ENCODE peak calls at places on chromosomes 13 and 19, in six cellular contexts. V is lower leg skin, U is IMR-90, H is tibial artery, Y is cardiac muscle cell, R is BE2C. K is an unnamed sample.

GRCh38 chr13:75368167-75368566 is 113.8 kb downstream of the TBC1D4 start:
- DNase-seq in V (no peak), U (peak; percentile 92), H (peak; percentile 42), Y (peak; percentile 93), R (no peak), K (no peak)

GRCh38 chr19:44634785-44635184 is 8.9 kb upstream of the PVR start:
- DNase-seq in V (no peak), U (no peak), H (no peak), Y (no peak), R (no peak), K (no peak)

GRCh38 chr19:29805026-29805925 is 6.5 kb upstream of the CCNE1 start:
- DNase-seq in V (no peak), U (peak; percentile 10), H (no peak), Y (no peak), R (no peak), K (no peak)

GRCh38 chr19:29587518-29587986 is 18.5 kb upstream of the POP4 start:
- DNase-seq in V (no peak), U (peak; percentile 38), H (no peak), Y (no peak), R (no peak), K (no peak)

GRCh38 chr13:34608326-34608725 is 333.7 kb upstream of the NBEA start:
- DNase-seq in V (no peak), U (no peak), H (no peak), Y (no peak), R (no peak), K (no peak)

GRCh38 chr19:5166262-5166661 is 174.3 kb downstream of the PTPRS start:
- DNase-seq in V (no peak), U (peak; percentile 75), H (no peak), Y (peak; percentile 37), R (no peak), K (no peak)

GRCh38 chr13:66826398-66826797 is 403.7 kb downstream of the PCDH9 start:
- DNase-seq in V (no peak), U (no peak), H (no peak), Y (no peak), R (no peak), K (no peak)

GRCh38 chr19:28329429-28329828 is 883.5 kb downstream of the UQCRFS1 start:
- DNase-seq in V (no peak), U (no peak), H (no peak), Y (no peak), R (no peak), K (no peak)

GRCh38 chr19:17055636-17056035 is 19.6 kb downstream of the HAUS8 start:
- DNase-seq in V (no peak), U (no peak), H (no peak), Y (no peak), R (no peak), K (no peak)

GRCh38 chr19:31597616-31598015 is 248.4 kb upstream of the TSHZ3 start:
- DNase-seq in V (peak; percentile 52), U (no peak), H (no peak), Y (no peak), R (no peak), K (no peak)

GRCh38 chr19:40279120-40279551 is 6.0 kb downstream of the AKT2 start:
- DNase-seq in V (no peak), U (peak; percentile 38), H (peak; percentile 54), Y (peak; percentile 79), R (no peak), K (peak; percentile 58)

GRCh38 chr19:17677002-17677401 is 11.2 kb downstream of the UNC13A start:
- DNase-seq in V (no peak), U (no peak), H (no peak), Y (no peak), R (no peak), K (no peak)

GRCh38 chr19:38900220-38900629 is 456 bp downstream of the NFKBIB start:
- DNase-seq in V (no peak), U (no peak), H (no peak), Y (no peak), R (no peak), K (no peak)

GRCh38 chr13:44096906-44097305 is 217.2 kb downstream of the LACC1 start:
- DNase-seq in V (no peak), U (no peak), H (no peak), Y (no peak), R (no peak), K (no peak)

GRCh38 chr19:10961073-10961762 is 388 bp downstream of the SMARCA4 start:
- DNase-seq in V (no peak), U (no peak), H (no peak), Y (peak; percentile 40), R (peak; percentile 39), K (no peak)

GRCh38 chr13:80476953-80477352 is 136.0 kb upstream of the SPRY2 start:
- DNase-seq in V (no peak), U (no peak), H (no peak), Y (no peak), R (no peak), K (no peak)

GRCh38 chr19:29630661-29631060 is 24.6 kb downstream of the POP4 start:
- DNase-seq in V (peak; percentile 31), U (no peak), H (no peak), Y (no peak), R (no peak), K (no peak)

GRCh38 chr13:36919206-36919832 is 719 bp downstream of the SMAD9 start:
- DNase-seq in V (peak; percentile 86), U (peak; percentile 17), H (peak; percentile 66), Y (peak; percentile 25), R (peak; percentile 80), K (peak; percentile 21)

GRCh38 chr19:57280913-57281425 is 684 bp downstream of the ZNF460 start:
- DNase-seq in V (no peak), U (no peak), H (no peak), Y (no peak), R (no peak), K (no peak)

GRCh38 chr13:44759222-44759721 is 183.1 kb upstream of the TSC22D1 start:
- DNase-seq in V (no peak), U (no peak), H (no peak), Y (no peak), R (no peak), K (peak; percentile 23)

GRCh38 chr13:108276060-108276459 is 6.5 kb downstream of the TNFSF13B start:
- DNase-seq in V (no peak), U (no peak), H (peak; percentile 46), Y (peak; percentile 45), R (no peak), K (peak; percentile 21)

GRCh38 chr13:112690242-112690943 is 555 bp downstream of the ATP11A start:
- DNase-seq in V (peak; percentile 90), U (peak; percentile 44), H (no peak), Y (peak; percentile 23), R (no peak), K (no peak)

GRCh38 chr19:17441241-17442135 is 7.0 kb downstream of the TMEM221 start:
- DNase-seq in V (no peak), U (no peak), H (no peak), Y (peak; percentile 41), R (peak; percentile 32), K (no peak)

GRCh38 chr13:98826156-98826555 is 73.7 kb upstream of the SLC15A1 start:
- DNase-seq in V (no peak), U (peak; percentile 15), H (no peak), Y (peak; percentile 51), R (no peak), K (no peak)

GRCh38 chr13:57634829-57635165 is 3.3 kb downstream of the PCDH17 start:
- DNase-seq in V (peak; percentile 83), U (no peak), H (peak; percentile 35), Y (no peak), R (peak; percentile 31), K (no peak)

GRCh38 chr13:33410619-33411018 is 125.1 kb upstream of the STARD13 start:
- DNase-seq in V (no peak), U (no peak), H (no peak), Y (no peak), R (no peak), K (no peak)

GRCh38 chr13:98483636-98484288 is 93.1 kb downstream of the STK24 start:
- DNase-seq in V (no peak), U (peak; percentile 50), H (no peak), Y (no peak), R (no peak), K (peak; percentile 43)

GRCh38 chr19:10295305-10295846 is 5.6 kb downstream of the ICAM5 start:
- DNase-seq in V (no peak), U (no peak), H (no peak), Y (peak; percentile 56), R (no peak), K (no peak)

GRCh38 chr19:14840206-14840605 is 5.2 kb upstream of the OR7A5 start:
- DNase-seq in V (no peak), U (no peak), H (no peak), Y (no peak), R (no peak), K (no peak)

GRCh38 chr19:35306473-35307246 is 14.7 kb downstream of the MAG start:
- DNase-seq in V (no peak), U (no peak), H (no peak), Y (no peak), R (no peak), K (no peak)

GRCh38 chr13:102700088-102701031 is 5.5 kb upstream of the METTL21C start:
- DNase-seq in V (peak; percentile 89), U (no peak), H (peak; percentile 31), Y (peak; percentile 27), R (no peak), K (peak; percentile 62)

GRCh38 chr13:106906431-106906996 is 338.6 kb upstream of the ARGLU1 start:
- DNase-seq in V (no peak), U (no peak), H (no peak), Y (no peak), R (no peak), K (no peak)

GRCh38 chr13:41196620-41197019 is 2.3 kb upstream of the KBTBD7 start:
- DNase-seq in V (no peak), U (no peak), H (no peak), Y (peak; percentile 12), R (no peak), K (no peak)

GRCh38 chr19:8444677-8445487 is at the start of gene HNRNPM:
- DNase-seq in V (peak; percentile 100), U (peak; percentile 95), H (peak; percentile 99), Y (peak; percentile 98), R (peak; percentile 100), K (peak; percentile 98)
- H3K4me3 ChIP-seq in V (peak within 1 kb of the TSS; percentile 96), U (peak within 1 kb of the TSS; percentile 83), H (peak within 1 kb of the TSS; percentile 74), Y (peak within 1 kb of the TSS; percentile 99), R (peak within 1 kb of the TSS; percentile 95), K (peak within 1 kb of the TSS; percentile 92)

GRCh38 chr13:114128624-114129522 is 3.5 kb downstream of the RASA3 start:
- DNase-seq in V (peak; percentile 94), U (peak; percentile 95), H (peak; percentile 86), Y (peak; percentile 91), R (no peak), K (peak; percentile 51)
- H3K4me3 ChIP-seq in V (no peak overlapping the region), U (peak overlapping the region; percentile 0), H (peak overlapping the region; percentile 32), Y (no peak overlapping the region), R (no peak overlapping the region), K (peak overlapping the region; percentile 30)

GRCh38 chr19:47427241-47428176 is 8.2 kb upstream of the MEIS3 start:
- DNase-seq in V (peak; percentile 91), U (peak; percentile 45), H (no peak), Y (peak; percentile 68), R (peak; percentile 80), K (peak; percentile 24)
- H3K4me3 ChIP-seq in V (no peak overlapping the region), U (peak overlapping the region; percentile 2), H (no peak overlapping the region), Y (peak overlapping the region; percentile 13), R (peak overlapping the region; percentile 26), K (no peak overlapping the region)

DNA sequence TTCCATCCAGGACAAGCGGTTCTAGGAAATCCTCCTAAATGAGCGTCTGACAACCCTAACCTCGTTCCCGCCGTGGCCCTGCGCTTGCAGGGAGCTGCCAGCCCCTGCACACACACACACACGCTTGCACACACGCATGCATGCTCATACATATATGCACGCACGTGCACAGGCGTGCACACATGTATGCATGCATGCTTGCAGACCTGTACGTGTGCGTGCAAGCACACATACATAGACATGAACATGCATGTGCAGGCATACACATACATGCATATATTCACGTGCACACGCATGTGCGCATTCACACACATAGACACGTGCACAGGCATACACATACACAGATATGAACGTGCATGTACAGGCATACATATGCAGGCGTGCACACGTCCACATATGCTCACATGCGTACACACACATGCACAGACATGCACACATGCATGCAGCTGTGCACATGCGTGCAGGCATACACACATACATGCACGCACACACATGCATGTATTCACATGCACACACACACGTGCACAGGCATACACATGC is 35.6 kb downstream of the SMIM24 start:
- DNase-seq in V (no peak), U (no peak), H (no peak), Y (no peak), R (no peak), K (peak; percentile 12)
- H3K4me3 ChIP-seq in V (no peak overlapping the region), U (no peak overlapping the region), H (no peak overlapping the region), Y (no peak overlapping the region), R (no peak overlapping the region), K (no peak overlapping the region)